ENCODE peak calls at places on chromosome 17, in nine cellular contexts. V is neural progenitor cell, X is A549, N is endothelial cell, R is astrocyte of the spinal cord, H is BE2C, A is ovary, W is WTC11, U is Calu3. Y is an unnamed sample.

GRCh38 chr17:77460514-77461046 is 319.8 kb downstream of the SEC14L1 start:
- DNase-seq in V (no peak), X (no peak), N (no peak), R (peak; percentile 50), H (no peak), A (no peak), W (no peak), U (no peak), Y (no peak)

GRCh38 chr17:46053911-46054534 is 55.0 kb downstream of the STH start:
- DNase-seq in V (no peak), X (no peak), N (no peak), R (peak; percentile 28), H (no peak), A (no peak), W (no peak), U (no peak), Y (no peak)

GRCh38 chr17:45221081-45221996 is at the start of gene FMNL1:
- DNase-seq in V (peak; percentile 77), X (no peak), N (no peak), R (no peak), H (no peak), A (no peak), W (peak; percentile 65), U (peak; percentile 53), Y (no peak)

GRCh38 chr17:34146440-34147043 is 108.5 kb upstream of the CCL2 start:
- DNase-seq in V (peak; percentile 77), X (peak; percentile 44), N (peak; percentile 77), R (no peak), H (peak; percentile 76), A (no peak), W (peak; percentile 89), U (peak; percentile 85), Y (peak; percentile 46)

GRCh38 chr17:6548578-6549330 is 7.6 kb downstream of the PITPNM3 start:
- DNase-seq in V (no peak), X (no peak), N (no peak), R (no peak), H (no peak), A (no peak), W (no peak), U (no peak), Y (no peak)

GRCh38 chr17:39626671-39627169 is at the start of gene PPP1R1B:
- DNase-seq in V (peak; percentile 52), X (no peak), N (no peak), R (peak; percentile 24), H (no peak), A (no peak), W (peak; percentile 39), U (no peak), Y (no peak)

GRCh38 chr17:4945176-4945943 is 3.0 kb downstream of the PFN1 start:
- DNase-seq in V (no peak), X (peak; percentile 97), N (no peak), R (peak; percentile 86), H (peak; percentile 69), A (peak; percentile 83), W (no peak), U (peak; percentile 80), Y (no peak)

GRCh38 chr17:51231999-51232398 is 27.9 kb downstream of the MBTD1 start:
- DNase-seq in V (no peak), X (no peak), N (no peak), R (no peak), H (no peak), A (no peak), W (no peak), U (peak; percentile 58), Y (no peak)

GRCh38 chr17:2093349-2093748 is 38.4 kb downstream of the HIC1 start:
- DNase-seq in V (no peak), X (no peak), N (no peak), R (no peak), H (peak; percentile 27), A (no peak), W (no peak), U (no peak), Y (no peak)

GRCh38 chr17:50316016-50316587 is 29.8 kb upstream of the XYLT2 start:
- DNase-seq in V (no peak), X (no peak), N (no peak), R (no peak), H (no peak), A (no peak), W (no peak), U (no peak), Y (no peak)

GRCh38 chr17:51857052-51857593 is 301.4 kb downstream of the CA10 start:
- DNase-seq in V (peak; percentile 18), X (no peak), N (no peak), R (no peak), H (peak; percentile 30), A (no peak), W (no peak), U (no peak), Y (no peak)

GRCh38 chr17:43349142-43349541 is 49.7 kb upstream of the ARL4D start:
- DNase-seq in V (no peak), X (no peak), N (no peak), R (no peak), H (no peak), A (no peak), W (no peak), U (no peak), Y (no peak)
- TF ChIP-seq CTCF in V (no peak), X (peak; percentile 5), N (no peak), R (peak; percentile 49), H (peak; percentile 42), A (no peak), W (peak; percentile 20), U (no peak), Y (no peak)

GRCh38 chr17:74408830-74409229 is 23.1 kb upstream of the GPRC5C start:
- DNase-seq in V (no peak), X (no peak), N (no peak), R (no peak), H (no peak), A (no peak), W (no peak), U (no peak), Y (no peak)

GRCh38 chr17:74407384-74407783 is 24.5 kb upstream of the GPRC5C start:
- DNase-seq in V (no peak), X (no peak), N (no peak), R (no peak), H (no peak), A (no peak), W (no peak), U (no peak), Y (no peak)

GRCh38 chr17:74410001-74410443 is 21.9 kb upstream of the GPRC5C start:
- DNase-seq in V (no peak), X (no peak), N (no peak), R (no peak), H (no peak), A (no peak), W (no peak), U (no peak), Y (no peak)

GRCh38 chr17:74404802-74405201 is 27.1 kb upstream of the GPRC5C start:
- DNase-seq in V (no peak), X (no peak), N (no peak), R (no peak), H (no peak), A (no peak), W (no peak), U (no peak), Y (no peak)

GRCh38 chr17:74408262-74408661 is 23.6 kb upstream of the GPRC5C start:
- DNase-seq in V (no peak), X (peak; percentile 75), N (no peak), R (no peak), H (no peak), A (no peak), W (no peak), U (peak; percentile 66), Y (no peak)
- TF ChIP-seq CTCF in V (no peak), X (peak; percentile 60), N (no peak), R (no peak), H (no peak), A (no peak), W (no peak), U (no peak), Y (no peak)

DNA sequence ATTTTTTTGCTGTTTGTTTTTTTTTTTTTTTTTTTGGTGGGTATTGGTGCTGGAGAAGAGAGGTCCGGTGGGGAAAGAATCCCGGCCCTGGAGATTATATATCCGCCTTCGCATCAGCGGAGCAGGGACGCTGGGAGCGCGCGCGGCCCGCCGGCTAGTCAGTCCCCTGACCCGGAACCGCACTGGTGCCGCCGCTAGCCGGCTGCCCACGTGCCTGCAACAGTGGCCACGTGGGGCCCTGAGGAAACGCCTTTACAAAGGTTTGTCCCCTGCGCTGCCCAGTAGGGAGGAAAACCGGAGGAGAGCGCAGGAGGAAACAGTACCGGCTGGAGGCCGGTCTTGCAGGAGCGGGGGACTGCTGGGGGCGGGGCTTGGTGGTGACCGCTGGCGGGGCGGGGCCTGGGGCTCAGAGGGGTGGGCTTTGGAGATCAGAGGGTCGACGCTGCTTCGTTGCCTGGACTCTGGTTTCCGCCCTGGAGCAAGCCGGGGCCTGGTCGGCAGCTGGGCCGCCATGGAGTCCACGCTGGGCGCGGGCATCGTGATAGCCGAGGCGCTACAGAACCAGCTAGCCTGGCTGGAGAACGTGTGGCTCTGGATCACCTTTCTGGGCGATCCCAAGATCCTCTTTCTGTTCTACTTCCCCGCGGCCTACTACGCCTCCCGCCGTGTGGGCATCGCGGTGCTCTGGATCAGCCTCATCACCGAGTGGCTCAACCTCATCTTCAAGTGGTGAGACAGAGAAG is at the start of gene G6PC3:
- DNase-seq in V (peak; percentile 99), X (peak; percentile 100), N (peak; percentile 95), R (peak; percentile 99), H (peak; percentile 99), A (peak; percentile 95), W (peak; percentile 98), U (peak; percentile 99), Y (peak; percentile 95)
- TF ChIP-seq CTCF in V (no peak), X (no peak), N (no peak), R (no peak), H (peak; percentile 5), A (no peak), W (no peak), U (no peak), Y (no peak)

GRCh38 chr17:37194208-37194607 is 181.6 kb upstream of the C17orf78 start:
- DNase-seq in V (peak; percentile 15), X (no peak), N (no peak), R (no peak), H (no peak), A (no peak), W (no peak), U (no peak), Y (no peak)
- TF ChIP-seq CTCF in V (peak; percentile 31), X (no peak), N (no peak), R (no peak), H (peak; percentile 30), A (no peak), W (no peak), U (no peak), Y (no peak)

DNA sequence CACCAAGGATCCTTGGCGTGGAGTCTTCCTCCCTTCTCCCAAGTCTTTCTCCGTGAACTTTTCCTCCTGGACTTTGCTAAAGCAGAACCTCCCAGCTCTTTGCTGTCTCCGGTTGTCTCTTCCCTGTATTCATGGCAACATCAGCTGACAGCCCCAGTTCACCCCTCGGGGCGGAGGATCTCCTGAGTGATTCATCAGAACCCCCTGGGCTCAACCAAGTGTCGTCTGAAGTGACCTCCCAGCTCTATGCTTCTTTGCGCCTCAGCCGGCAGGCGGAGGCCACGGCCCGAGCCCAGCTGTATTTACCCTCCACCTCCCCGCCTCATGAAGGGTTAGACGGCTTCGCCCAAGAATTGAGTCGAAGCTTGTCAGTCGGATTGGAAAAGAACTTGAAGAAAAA is 943 bp downstream of the CNTROB start:
- DNase-seq in V (peak; percentile 67), X (peak; percentile 90), N (peak; percentile 24), R (peak; percentile 65), H (peak; percentile 25), A (peak; percentile 55), W (peak; percentile 26), U (peak; percentile 22), Y (no peak)
- TF ChIP-seq CTCF in V (no peak), X (peak; percentile 11), N (no peak), R (peak; percentile 37), H (no peak), A (no peak), W (no peak), U (no peak), Y (no peak)

GRCh38 chr17:72624652-72625051 is 467.8 kb downstream of the SLC39A11 start:
- DNase-seq in V (no peak), X (no peak), N (no peak), R (no peak), H (no peak), A (no peak), W (no peak), U (no peak), Y (no peak)
- TF ChIP-seq CTCF in V (no peak), X (no peak), N (no peak), R (no peak), H (no peak), A (no peak), W (no peak), U (no peak), Y (no peak)

Y was measured in progenitor cell of endocrine pancreas.